ENCODE peak calls at places on chromosomes 4 and X, in nine cellular contexts. F is CD4-positive, alpha-beta memory T cell; L is mucosa of descending colon; Z is aorta; J is adrenal gland; U is CD8-positive, alpha-beta memory T cell; N is body of pancreas; M is SK-N-SH; P is left lung. K is an unnamed sample.
A peak's percentile ranks its signal among the peaks of the same experiment; 100 is the strongest.

GRCh38 chrX:112081781-112082482 is 644 bp downstream of the TRPC5 start:
- DNase-seq in J (no peak), P (no peak), L (no peak), F (no peak), Z (peak; percentile 64), M (peak; percentile 44), N (no peak), U (no peak), K (no peak)

GRCh38 chr4:6044276-6044675 is 26.0 kb upstream of the C4orf50 start:
- DNase-seq in M (no peak), J (no peak), N (no peak), L (no peak), F (no peak), P (no peak), Z (peak; percentile 22), U (no peak), K (no peak)

GRCh38 chr4:22754091-22754490 is 61.4 kb downstream of the GBA3 start:
- DNase-seq in P (no peak), J (no peak), M (no peak), L (no peak), Z (no peak), N (no peak), U (no peak), F (no peak), K (no peak)

GRCh38 chrX:13415551-13415950 is 95.7 kb upstream of the ATXN3L start:
- DNase-seq in U (no peak), Z (no peak), P (no peak), J (no peak), F (no peak), N (no peak), M (no peak), L (no peak), K (no peak)

GRCh38 chr4:106315476-106315967 is 487 bp downstream of the TBCK start:
- DNase-seq in L (peak; percentile 51), P (no peak), Z (peak; percentile 47), F (peak; percentile 68), M (no peak), N (no peak), J (no peak), U (peak; percentile 51), K (no peak)

GRCh38 chrX:119984652-119985051 is 41.1 kb upstream of the NKAP start:
- DNase-seq in N (peak; percentile 17), L (no peak), M (no peak), Z (no peak), P (no peak), J (no peak), U (no peak), F (no peak), K (no peak)

GRCh38 chr4:141133146-141134006 is at the start of gene RNF150:
- DNase-seq in Z (peak; percentile 89), P (peak; percentile 65), U (peak; percentile 44), M (peak; percentile 87), F (no peak), J (peak; percentile 80), L (peak; percentile 66), N (peak; percentile 77), K (peak; percentile 57)

GRCh38 chr4:138522366-138522765 is 280.2 kb upstream of the SLC7A11 start:
- DNase-seq in N (no peak), M (no peak), Z (no peak), F (no peak), P (no peak), U (no peak), J (no peak), L (peak; percentile 9), K (no peak)

GRCh38 chrX:129650183-129650689 is 4.5 kb downstream of the APLN start:
- DNase-seq in U (no peak), M (no peak), L (no peak), Z (no peak), P (no peak), F (no peak), N (no peak), J (no peak), K (no peak)

GRCh38 chr4:82560853-82561744 is 689 bp downstream of the TMEM150C start:
- DNase-seq in F (no peak), P (no peak), L (no peak), J (peak; percentile 22), M (no peak), Z (no peak), N (peak; percentile 13), U (no peak), K (no peak)

GRCh38 chrX:97563531-97564133 is 679.9 kb downstream of the RPA4 start:
- DNase-seq in J (peak; percentile 58), P (peak; percentile 44), L (peak; percentile 41), N (no peak), M (no peak), Z (no peak), U (peak; percentile 55), F (peak; percentile 39), K (peak; percentile 16)

GRCh38 chr4:70714061-70714468 is 7.7 kb upstream of the RUFY3 start:
- DNase-seq in U (no peak), Z (no peak), P (no peak), J (no peak), N (no peak), M (no peak), L (no peak), F (no peak), K (no peak)

GRCh38 chr4:6076391-6076790 is 58.2 kb upstream of the C4orf50 start:
- DNase-seq in F (no peak), U (no peak), L (no peak), J (no peak), Z (no peak), P (no peak), N (no peak), M (peak; percentile 53), K (no peak)

DNA sequence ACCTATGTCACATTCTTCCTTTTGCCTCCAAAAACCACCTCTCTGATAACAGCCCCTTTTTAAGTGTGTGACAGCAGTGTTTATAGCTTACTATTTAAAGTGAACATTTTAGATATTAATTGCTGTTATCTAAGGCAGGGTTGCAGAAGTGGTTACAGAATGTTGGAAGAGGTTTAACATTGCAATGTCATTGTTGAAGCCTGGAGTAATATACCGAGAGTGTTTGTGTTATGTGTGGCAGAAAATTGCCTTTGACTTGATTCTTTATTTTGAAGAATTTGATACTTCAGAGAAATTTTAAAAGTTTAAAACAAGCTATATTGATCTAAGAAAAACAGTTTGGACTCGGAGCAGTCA is 37.1 kb downstream of the SMARCAD1 start:
- DNase-seq in L (no peak), U (no peak), M (no peak), P (no peak), Z (no peak), N (no peak), J (no peak), F (no peak), K (no peak)
- H3K36me3 ChIP-seq in L (no peaks in the 10 kb centered on the region), U (peaks cover 10% of the 10 kb centered on the region), M (peaks cover 77% of the 10 kb centered on the region), P (no peaks in the 10 kb centered on the region), Z (peaks cover 7% of the 10 kb centered on the region), N (peaks cover 11% of the 10 kb centered on the region), J (no peaks in the 10 kb centered on the region), F (peaks cover 25% of the 10 kb centered on the region), K (peaks cover 1% of the 10 kb centered on the region)

DNA sequence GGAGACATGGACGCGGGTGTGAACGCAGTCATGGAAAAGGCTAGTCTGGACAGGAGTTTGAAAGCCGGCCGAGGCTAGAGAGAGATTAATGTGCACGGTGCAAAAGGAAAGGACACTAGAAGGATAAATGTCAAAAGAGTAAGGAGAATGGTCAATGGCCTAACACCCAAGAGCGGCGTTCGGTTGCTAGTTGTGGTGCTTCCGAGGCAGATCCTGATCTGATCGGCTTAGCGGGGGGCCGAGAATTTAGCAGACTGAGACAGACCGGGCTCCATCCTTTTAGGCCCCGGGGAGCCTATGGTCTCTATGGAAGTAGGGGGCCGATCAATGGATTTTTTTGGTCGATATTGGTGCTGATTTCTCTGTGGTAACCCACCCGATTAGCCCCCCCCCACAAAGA is 6.9 kb downstream of the GAGE10 start:
- DNase-seq in J (no peak), M (no peak), L (no peak), Z (no peak), U (no peak), F (no peak), N (no peak), P (no peak), K (no peak)
- H3K4me3 ChIP-seq in J (no peak overlapping the region), M (no peak overlapping the region), L (no peak overlapping the region), Z (no peak overlapping the region), U (no peak overlapping the region), F (no peak overlapping the region), N (no peak overlapping the region), P (no peak overlapping the region), K (no peak overlapping the region)

GRCh38 chr4:103787057-103787456 is 67.3 kb upstream of the TACR3 start:
- DNase-seq in M (no peak), N (no peak), P (no peak), J (no peak), Z (no peak), U (no peak), F (no peak), L (no peak), K (no peak)

GRCh38 chr4:103786014-103786413 is 66.2 kb upstream of the TACR3 start:
- DNase-seq in N (no peak), Z (no peak), F (no peak), M (peak; percentile 16), P (no peak), L (peak; percentile 8), U (no peak), J (no peak), K (no peak)

DNA sequence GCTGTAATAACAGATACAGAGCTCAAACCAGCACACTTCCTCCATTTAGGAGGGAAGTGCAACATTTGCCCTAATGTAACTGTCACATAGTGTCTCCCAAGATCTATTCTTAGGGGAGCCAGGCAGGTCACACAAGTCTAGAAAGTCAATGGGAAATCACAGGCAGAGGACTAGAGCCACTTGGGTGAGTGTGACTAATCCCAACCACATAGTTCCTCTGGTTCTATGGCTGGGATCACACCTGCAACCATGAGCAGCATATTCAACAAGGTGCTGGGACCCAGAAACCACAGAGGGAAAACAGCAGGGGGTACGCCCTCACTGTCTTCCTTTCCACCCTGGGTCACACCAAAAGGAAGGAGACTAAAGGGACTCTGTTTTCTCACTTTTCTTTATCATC is 66.8 kb upstream of the TACR3 start:
- DNase-seq in N (no peak), M (no peak), U (no peak), P (no peak), L (no peak), Z (no peak), J (no peak), F (no peak), K (no peak)
- H3K36me3 ChIP-seq in N (no peaks in the 10 kb centered on the region), M (no peaks in the 10 kb centered on the region), U (no peaks in the 10 kb centered on the region), P (no peaks in the 10 kb centered on the region), L (no peaks in the 10 kb centered on the region), Z (no peaks in the 10 kb centered on the region), J (no peaks in the 10 kb centered on the region), F (no peaks in the 10 kb centered on the region), K (no peaks in the 10 kb centered on the region)

GRCh38 chrX:126985960-126986359 is 166.4 kb downstream of the PRR32 start:
- DNase-seq in Z (no peak), F (no peak), L (no peak), M (no peak), U (no peak), J (no peak), P (no peak), N (no peak), K (no peak)

GRCh38 chrX:126985027-126985426 is 165.5 kb downstream of the PRR32 start:
- DNase-seq in L (no peak), M (no peak), Z (no peak), U (no peak), J (no peak), N (no peak), P (no peak), F (no peak), K (no peak)

DNA sequence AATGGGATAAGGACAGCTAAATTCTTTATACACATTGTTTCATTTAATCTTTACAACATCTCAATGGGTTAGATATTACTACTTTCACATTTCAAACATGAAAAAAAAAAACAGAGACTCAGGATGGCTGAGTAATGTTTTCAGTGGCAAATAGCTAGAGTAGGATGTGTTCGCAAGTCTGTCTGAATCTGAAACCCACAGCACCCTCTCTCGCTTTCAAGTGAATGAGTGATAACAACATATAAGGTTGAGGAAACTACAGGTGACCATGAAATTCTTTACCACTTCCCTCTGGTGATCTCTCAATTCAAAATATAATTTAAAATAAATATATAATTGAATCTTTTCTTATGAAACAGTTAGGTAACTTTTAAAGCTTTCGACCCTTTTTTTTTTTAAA is 162.6 kb downstream of the PRR32 start:
- DNase-seq in L (no peak), N (no peak), P (no peak), M (no peak), Z (no peak), J (no peak), F (no peak), U (no peak), K (no peak)
- H3K4me3 ChIP-seq in L (no peak overlapping the region), N (no peak overlapping the region), P (no peak overlapping the region), M (no peak overlapping the region), Z (no peak overlapping the region), J (no peak overlapping the region), F (no peak overlapping the region), U (no peak overlapping the region), K (no peak overlapping the region)